ENCODE peak calls at places on chromosome X, in ten cellular contexts. B is mesendoderm, N is cardiac muscle cell, W is A549, P is osteoblast, U is neural progenitor cell, J is upper lobe of right lung, C is GM23248, O is IMR-90, G is esophagus squamous epithelium. X is an unnamed sample.
A peak's percentile ranks its signal among the peaks of the same experiment; 100 is the strongest.

GRCh38 chrX:3550160-3550765 is 163.2 kb downstream of the PRKX start:
- DNase-seq in W (peak; percentile 81), O (no peak), J (no peak), P (no peak), B (peak; percentile 55), G (no peak), C (peak; percentile 63), U (peak; percentile 3), N (no peak), X (no peak)

GRCh38 chrX:46840946-46841740 is 4.3 kb downstream of the RP2 start:
- DNase-seq in O (no peak), P (no peak), G (no peak), C (peak; percentile 46), U (no peak), B (no peak), W (no peak), N (no peak), J (no peak), X (no peak)

GRCh38 chrX:78997870-78998558 is 52.8 kb downstream of the P2RY10 start:
- DNase-seq in B (no peak), C (no peak), J (no peak), O (no peak), G (no peak), U (peak; percentile 1), P (no peak), W (no peak), N (no peak), X (no peak)

GRCh38 chrX:10769165-10769564 is 148.8 kb upstream of the MID1 start:
- DNase-seq in J (no peak), U (peak; percentile 75), P (no peak), G (no peak), N (peak; percentile 44), B (peak; percentile 76), W (peak; percentile 46), O (peak; percentile 35), C (peak; percentile 71), X (no peak)

GRCh38 chrX:46624090-46624786 is 50.7 kb downstream of the CHST7 start:
- DNase-seq in O (no peak), B (no peak), C (no peak), J (no peak), P (no peak), U (no peak), N (no peak), G (no peak), W (no peak), X (no peak)

GRCh38 chrX:21666679-21667078 is 8.5 kb upstream of the KLHL34 start:
- DNase-seq in J (no peak), B (no peak), O (peak; percentile 22), U (no peak), C (peak; percentile 14), P (peak; percentile 69), G (no peak), N (no peak), W (no peak), X (no peak)

GRCh38 chrX:153571159-153571908 is 27.6 kb downstream of the CCNQ start:
- DNase-seq in B (no peak), O (no peak), W (no peak), G (no peak), U (no peak), C (no peak), N (no peak), P (peak; percentile 55), J (no peak), X (no peak)

GRCh38 chrX:38312436-38312835 is 14.9 kb downstream of the RPGR start:
- DNase-seq in G (no peak), U (no peak), J (no peak), N (no peak), O (peak; percentile 84), B (no peak), W (peak; percentile 40), C (peak; percentile 83), P (no peak), X (no peak)

GRCh38 chrX:19955306-19955705 is 35.6 kb downstream of the BCLAF3 start:
- DNase-seq in C (peak; percentile 4), O (no peak), P (no peak), U (no peak), N (no peak), G (no peak), W (no peak), J (no peak), B (no peak), X (no peak)

GRCh38 chrX:120251471-120252011 is 929 bp downstream of the ZBTB33 start:
- DNase-seq in C (peak; percentile 65), P (peak; percentile 48), J (peak; percentile 51), N (peak; percentile 16), U (peak; percentile 30), G (no peak), W (peak; percentile 12), O (peak; percentile 18), B (no peak), X (no peak)

GRCh38 chrX:42988700-42989099 is 210.7 kb upstream of the PPP1R2C start:
- DNase-seq in O (no peak), U (no peak), J (no peak), G (no peak), N (no peak), W (no peak), P (no peak), B (peak; percentile 87), C (no peak), X (no peak)

GRCh38 chrX:42996861-42997260 is 218.9 kb upstream of the PPP1R2C start:
- DNase-seq in B (no peak), P (no peak), O (no peak), C (no peak), J (no peak), G (no peak), W (no peak), N (no peak), U (peak; percentile 10), X (no peak)

DNA sequence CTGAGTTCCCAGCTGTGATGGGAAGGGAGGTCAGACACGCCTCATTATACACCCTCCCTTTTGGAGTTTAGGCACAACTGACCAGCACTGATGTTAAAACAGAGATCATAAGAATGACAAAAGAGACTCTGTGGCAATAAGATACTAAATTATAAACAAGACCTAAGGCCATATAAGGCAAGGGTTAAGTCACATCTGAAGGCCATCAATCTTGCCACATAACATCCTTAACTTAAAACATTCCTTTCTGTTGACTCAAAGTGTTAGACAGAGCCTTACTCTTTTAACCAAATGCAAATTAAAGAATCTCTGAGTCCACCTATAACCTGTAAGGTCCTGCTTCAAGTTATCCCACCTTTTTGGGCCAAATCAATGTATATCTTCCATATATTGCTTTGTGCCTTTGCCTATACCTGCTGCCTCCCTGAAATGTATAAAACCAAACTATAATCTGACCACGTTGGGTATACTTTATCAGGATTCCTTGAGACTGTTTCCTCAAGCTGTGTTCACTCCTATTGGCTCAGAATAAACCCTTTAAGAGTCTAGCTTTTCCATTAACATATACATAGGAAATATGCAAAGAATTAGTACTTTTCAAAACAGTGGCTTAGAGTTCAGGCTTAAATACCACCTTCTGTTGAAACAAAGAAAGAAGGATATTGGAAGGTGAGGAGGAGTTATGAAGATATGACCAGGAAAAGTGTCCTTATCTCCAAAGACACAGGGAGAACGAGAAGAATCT is 214.4 kb upstream of the PPP1R2C start:
- DNase-seq in G (no peak), O (no peak), B (peak; percentile 79), C (no peak), N (no peak), U (no peak), P (no peak), J (no peak), W (peak; percentile 5), X (no peak)
- H3K4me1 ChIP-seq in G (no peaks in the 10 kb centered on the region), O (no peaks in the 10 kb centered on the region), B (no peaks in the 10 kb centered on the region), C (no peaks in the 10 kb centered on the region), N (no peaks in the 10 kb centered on the region), U (peaks cover 12% of the 10 kb centered on the region), P (no peaks in the 10 kb centered on the region), J (no peaks in the 10 kb centered on the region), W (no peaks in the 10 kb centered on the region), X (peaks cover 10% of the 10 kb centered on the region)

DNA sequence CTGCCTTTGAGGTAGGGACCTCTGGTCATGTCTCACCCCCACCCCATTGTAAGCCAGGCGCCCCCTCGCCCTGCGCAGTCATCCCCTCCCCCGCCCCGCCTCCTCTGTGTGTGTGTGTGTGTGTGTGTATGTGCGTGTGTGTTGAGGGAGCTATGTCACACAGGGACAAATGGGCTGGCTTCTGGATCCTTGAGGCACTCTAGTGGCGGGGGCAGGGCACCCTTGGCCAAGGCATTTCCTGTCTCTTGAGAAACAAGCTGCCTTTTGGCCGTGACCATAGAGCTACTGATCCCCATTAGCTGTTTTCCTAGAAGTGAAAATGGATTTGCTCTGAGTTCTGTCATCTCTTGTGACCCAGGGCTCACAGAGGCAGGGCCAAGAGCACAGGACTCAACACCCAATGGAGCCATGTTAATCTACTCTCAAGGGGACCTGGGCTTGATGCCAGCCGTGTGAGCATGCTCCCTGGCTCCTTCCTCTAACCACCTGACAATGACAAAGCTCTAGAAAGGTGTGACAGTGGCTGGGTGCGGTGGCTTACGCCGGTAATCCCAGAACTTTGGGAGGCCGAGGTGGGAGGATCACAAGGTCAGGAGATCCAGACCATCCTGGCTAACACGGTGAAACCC is 162.5 kb upstream of the BCOR start:
- DNase-seq in W (no peak), G (no peak), B (peak; percentile 67), C (peak; percentile 26), P (no peak), N (peak; percentile 37), U (no peak), J (peak; percentile 83), O (no peak), X (no peak)
- H3K4me1 ChIP-seq in W (peaks cover 9% of the 10 kb centered on the region), G (peaks cover 9% of the 10 kb centered on the region), B (no peaks in the 10 kb centered on the region), C (peaks cover 15% of the 10 kb centered on the region), P (peaks cover 10% of the 10 kb centered on the region), N (no peaks in the 10 kb centered on the region), U (no peaks in the 10 kb centered on the region), J (no peaks in the 10 kb centered on the region), O (peaks cover 11% of the 10 kb centered on the region), X (no peaks in the 10 kb centered on the region)

GRCh38 chrX:2242326-2242725 is 258.4 kb downstream of the DHRSX start:
- DNase-seq in G (no peak), C (no peak), U (no peak), P (no peak), O (no peak), N (no peak), B (peak; percentile 83), J (no peak), W (no peak), X (no peak)

GRCh38 chrX:2242980-2243379 is 257.8 kb downstream of the DHRSX start:
- DNase-seq in J (no peak), W (no peak), G (no peak), N (no peak), P (no peak), U (no peak), C (no peak), B (no peak), O (no peak), X (no peak)

DNA sequence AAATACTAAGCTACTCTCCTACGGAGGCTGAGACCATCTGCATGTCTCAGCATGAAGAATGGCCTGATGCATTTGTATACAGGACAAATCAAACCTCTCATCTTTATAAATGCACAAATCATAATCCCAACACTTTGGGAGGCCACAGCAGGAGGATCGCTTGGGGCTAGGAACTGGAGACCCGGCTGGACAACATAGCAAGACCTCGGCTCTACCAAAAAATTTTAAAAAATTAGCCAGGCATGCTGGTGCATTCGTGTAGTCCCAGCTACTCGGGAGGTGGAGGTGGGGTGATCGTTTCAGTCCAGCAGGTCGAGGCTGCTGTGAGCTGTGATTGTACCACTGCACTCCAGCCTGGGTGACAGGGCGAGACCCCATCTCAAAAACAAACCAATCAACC is 262.8 kb downstream of the DHRSX start:
- DNase-seq in C (no peak), W (no peak), N (no peak), O (no peak), J (no peak), G (no peak), U (no peak), B (no peak), P (no peak), X (no peak)
- H3K4me1 ChIP-seq in C (no peaks in the 10 kb centered on the region), W (no peaks in the 10 kb centered on the region), N (peaks cover 9% of the 10 kb centered on the region), O (no peaks in the 10 kb centered on the region), J (no peaks in the 10 kb centered on the region), G (no peaks in the 10 kb centered on the region), U (peaks cover 7% of the 10 kb centered on the region), B (peaks cover 3% of the 10 kb centered on the region), P (no peaks in the 10 kb centered on the region), X (no peaks in the 10 kb centered on the region)

GRCh38 chrX:9356846-9357245 is 108.0 kb upstream of the TBL1X start:
- DNase-seq in C (peak; percentile 30), G (no peak), U (no peak), B (no peak), N (no peak), O (peak; percentile 33), P (no peak), W (no peak), J (no peak), X (no peak)
- H3K4me1 ChIP-seq in C (peaks cover 7% of the 10 kb centered on the region), G (peaks cover 14% of the 10 kb centered on the region), U (peaks cover 4% of the 10 kb centered on the region), B (no peaks in the 10 kb centered on the region), N (no peaks in the 10 kb centered on the region), O (peaks cover 6% of the 10 kb centered on the region), P (peaks cover 13% of the 10 kb centered on the region), W (peaks cover 11% of the 10 kb centered on the region), J (no peaks in the 10 kb centered on the region), X (peaks cover 11% of the 10 kb centered on the region)

X was measured in RWPE2.